ENCODE peak calls at places on chromosome X, in eight cellular contexts. One of them, this sample, is unnamed.
A peak's percentile ranks its signal among the peaks of the same experiment; 100 is the strongest.

GRCh38 chrX:10512258-10512657 is 108.1 kb downstream of the MID1 start:
- DNase-seq in body of pancreas: no peak
- DNase-seq in lower leg skin: no peak
- DNase-seq in skeletal muscle cell: no peak
- DNase-seq in fibroblast of lung: peak; percentile 82
- DNase-seq in heart right ventricle: no peak
- DNase-seq in GM23248: no peak
- DNase-seq in small intestine: no peak
- DNase-seq in this sample: no peak

GRCh38 chrX:131617182-131617581 is 73.3 kb downstream of the OR13H1 start:
- DNase-seq in small intestine: no peak
- DNase-seq in body of pancreas: no peak
- DNase-seq in skeletal muscle cell: peak; percentile 69
- DNase-seq in heart right ventricle: no peak
- DNase-seq in lower leg skin: no peak
- DNase-seq in GM23248: peak; percentile 33
- DNase-seq in fibroblast of lung: peak; percentile 93
- DNase-seq in this sample: peak; percentile 71

GRCh38 chrX:39726810-39727209 is 370.9 kb downstream of the BCOR start:
- DNase-seq in heart right ventricle: peak; percentile 36
- DNase-seq in small intestine: no peak
- DNase-seq in body of pancreas: no peak
- DNase-seq in skeletal muscle cell: peak; percentile 39
- DNase-seq in lower leg skin: peak; percentile 83
- DNase-seq in GM23248: peak; percentile 74
- DNase-seq in fibroblast of lung: peak; percentile 73
- DNase-seq in this sample: peak; percentile 88

GRCh38 chrX:40096395-40097091 is 1.2 kb downstream of the BCOR start:
- DNase-seq in body of pancreas: peak; percentile 60
- DNase-seq in small intestine: no peak
- DNase-seq in fibroblast of lung: no peak
- DNase-seq in heart right ventricle: peak; percentile 52
- DNase-seq in skeletal muscle cell: no peak
- DNase-seq in lower leg skin: peak; percentile 90
- DNase-seq in GM23248: peak; percentile 64
- DNase-seq in this sample: peak; percentile 27

GRCh38 chrX:20265726-20266681 is 705 bp downstream of the RPS6KA3 start:
- DNase-seq in heart right ventricle: peak; percentile 9
- DNase-seq in small intestine: peak; percentile 12
- DNase-seq in body of pancreas: peak; percentile 15
- DNase-seq in lower leg skin: peak; percentile 85
- DNase-seq in skeletal muscle cell: no peak
- DNase-seq in GM23248: peak; percentile 67
- DNase-seq in fibroblast of lung: peak; percentile 17
- DNase-seq in this sample: peak; percentile 49

GRCh38 chrX:17860179-17860780 is 818 bp downstream of the RAI2 start:
- DNase-seq in GM23248: peak; percentile 19
- DNase-seq in skeletal muscle cell: no peak
- DNase-seq in body of pancreas: no peak
- DNase-seq in fibroblast of lung: peak; percentile 1
- DNase-seq in small intestine: no peak
- DNase-seq in heart right ventricle: no peak
- DNase-seq in lower leg skin: no peak
- DNase-seq in this sample: peak; percentile 2

GRCh38 chrX:2708016-2708415 is 16.9 kb downstream of the CD99 start:
- DNase-seq in GM23248: peak; percentile 39
- DNase-seq in lower leg skin: no peak
- DNase-seq in skeletal muscle cell: no peak
- DNase-seq in fibroblast of lung: no peak
- DNase-seq in body of pancreas: no peak
- DNase-seq in heart right ventricle: no peak
- DNase-seq in small intestine: no peak
- DNase-seq in this sample: no peak

GRCh38 chrX:21375795-21376069 is 1.5 kb downstream of the CNKSR2 start:
- DNase-seq in body of pancreas: no peak
- DNase-seq in skeletal muscle cell: no peak
- DNase-seq in small intestine: no peak
- DNase-seq in GM23248: no peak
- DNase-seq in lower leg skin: no peak
- DNase-seq in fibroblast of lung: no peak
- DNase-seq in heart right ventricle: no peak
- DNase-seq in this sample: peak; percentile 16

GRCh38 chrX:45756562-45756961 is 555.9 kb upstream of the DIPK2B start:
- DNase-seq in fibroblast of lung: peak; percentile 43
- DNase-seq in heart right ventricle: no peak
- DNase-seq in body of pancreas: no peak
- DNase-seq in GM23248: no peak
- DNase-seq in lower leg skin: no peak
- DNase-seq in skeletal muscle cell: no peak
- DNase-seq in small intestine: no peak
- DNase-seq in this sample: no peak

GRCh38 chrX:132094169-132094568 is 33.7 kb downstream of the FRMD7 start:
- DNase-seq in GM23248: peak; percentile 37
- DNase-seq in heart right ventricle: no peak
- DNase-seq in body of pancreas: no peak
- DNase-seq in skeletal muscle cell: peak; percentile 22
- DNase-seq in small intestine: no peak
- DNase-seq in fibroblast of lung: peak; percentile 61
- DNase-seq in lower leg skin: no peak
- DNase-seq in this sample: no peak

GRCh38 chrX:21374163-21374993 is at the start of gene CNKSR2:
- DNase-seq in heart right ventricle: no peak
- DNase-seq in skeletal muscle cell: no peak
- DNase-seq in small intestine: peak; percentile 0
- DNase-seq in GM23248: peak; percentile 50
- DNase-seq in body of pancreas: peak; percentile 72
- DNase-seq in lower leg skin: no peak
- DNase-seq in fibroblast of lung: peak; percentile 30
- DNase-seq in this sample: peak; percentile 89

GRCh38 chrX:153494061-153494460 is 719 bp upstream of the BGN start:
- DNase-seq in lower leg skin: no peak
- DNase-seq in body of pancreas: no peak
- DNase-seq in skeletal muscle cell: no peak
- DNase-seq in fibroblast of lung: peak; percentile 26
- DNase-seq in heart right ventricle: no peak
- DNase-seq in small intestine: no peak
- DNase-seq in GM23248: peak; percentile 51
- DNase-seq in this sample: no peak
- H3K4me3 ChIP-seq in lower leg skin: no peak overlapping the region
- H3K4me3 ChIP-seq in body of pancreas: no peak overlapping the region
- H3K4me3 ChIP-seq in skeletal muscle cell: peak overlapping the region; percentile 28
- H3K4me3 ChIP-seq in fibroblast of lung: peak overlapping the region; percentile 37
- H3K4me3 ChIP-seq in heart right ventricle: no peak overlapping the region
- H3K4me3 ChIP-seq in small intestine: no peak overlapping the region
- H3K4me3 ChIP-seq in GM23248: peak overlapping the region; percentile 56
- H3K4me3 ChIP-seq in this sample: no peak overlapping the region

DNA sequence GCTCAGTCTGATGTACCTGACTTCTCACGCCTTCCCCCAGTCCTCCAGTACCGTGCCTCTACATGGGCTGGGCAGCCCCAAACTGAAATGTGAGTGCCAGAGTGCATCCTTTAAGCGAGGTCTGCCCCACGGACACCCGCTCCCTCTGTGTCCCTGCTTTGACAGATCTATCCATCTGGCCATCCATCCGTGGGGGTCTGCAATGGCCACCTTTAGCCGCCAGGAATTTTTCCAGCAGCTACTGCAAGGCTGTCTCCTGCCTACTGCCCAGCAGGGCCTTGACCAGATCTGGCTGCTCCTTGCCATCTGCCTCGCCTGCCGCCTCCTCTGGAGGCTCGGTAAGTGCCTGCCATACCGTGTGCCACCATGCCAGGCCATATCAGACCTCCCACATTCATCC is 827 bp downstream of the PORCN start:
- DNase-seq in lower leg skin: no peak
- DNase-seq in heart right ventricle: no peak
- DNase-seq in GM23248: peak; percentile 23
- DNase-seq in fibroblast of lung: no peak
- DNase-seq in small intestine: no peak
- DNase-seq in skeletal muscle cell: no peak
- DNase-seq in body of pancreas: no peak
- DNase-seq in this sample: no peak
- H3K4me3 ChIP-seq in lower leg skin: no peak overlapping the region
- H3K4me3 ChIP-seq in heart right ventricle: peak overlapping the region; percentile 72
- H3K4me3 ChIP-seq in GM23248: peak overlapping the region; percentile 91
- H3K4me3 ChIP-seq in fibroblast of lung: peak overlapping the region; percentile 74
- H3K4me3 ChIP-seq in small intestine: no peak overlapping the region
- H3K4me3 ChIP-seq in skeletal muscle cell: peak overlapping the region; percentile 69
- H3K4me3 ChIP-seq in body of pancreas: no peak overlapping the region
- H3K4me3 ChIP-seq in this sample: peak overlapping the region; percentile 74

GRCh38 chrX:54639018-54639345 is 109.0 kb downstream of the GNL3L start:
- DNase-seq in body of pancreas: no peak
- DNase-seq in skeletal muscle cell: no peak
- DNase-seq in heart right ventricle: no peak
- DNase-seq in lower leg skin: no peak
- DNase-seq in small intestine: no peak
- DNase-seq in GM23248: peak; percentile 0
- DNase-seq in fibroblast of lung: no peak
- DNase-seq in this sample: no peak

GRCh38 chrX:54641530-54641929 is 111.5 kb downstream of the GNL3L start:
- DNase-seq in lower leg skin: no peak
- DNase-seq in GM23248: no peak
- DNase-seq in skeletal muscle cell: no peak
- DNase-seq in fibroblast of lung: peak; percentile 1
- DNase-seq in body of pancreas: no peak
- DNase-seq in small intestine: no peak
- DNase-seq in heart right ventricle: no peak
- DNase-seq in this sample: peak; percentile 20

GRCh38 chrX:54639346-54640102 is 109.5 kb downstream of the GNL3L start:
- DNase-seq in small intestine: peak; percentile 94
- DNase-seq in heart right ventricle: peak; percentile 95
- DNase-seq in skeletal muscle cell: peak; percentile 93
- DNase-seq in body of pancreas: peak; percentile 97
- DNase-seq in fibroblast of lung: peak; percentile 95
- DNase-seq in GM23248: peak; percentile 97
- DNase-seq in lower leg skin: peak; percentile 98
- DNase-seq in this sample: peak; percentile 92

GRCh38 chrX:54640721-54641120 is 110.7 kb downstream of the GNL3L start:
- DNase-seq in skeletal muscle cell: peak; percentile 62
- DNase-seq in heart right ventricle: no peak
- DNase-seq in fibroblast of lung: no peak
- DNase-seq in small intestine: no peak
- DNase-seq in body of pancreas: no peak
- DNase-seq in GM23248: peak; percentile 5
- DNase-seq in lower leg skin: no peak
- DNase-seq in this sample: peak; percentile 86

GRCh38 chrX:54640103-54640428 is 110.0 kb downstream of the GNL3L start:
- DNase-seq in lower leg skin: no peak
- DNase-seq in body of pancreas: no peak
- DNase-seq in GM23248: no peak
- DNase-seq in heart right ventricle: no peak
- DNase-seq in small intestine: no peak
- DNase-seq in skeletal muscle cell: no peak
- DNase-seq in fibroblast of lung: no peak
- DNase-seq in this sample: no peak
- H3K4me3 ChIP-seq in lower leg skin: no peak overlapping the region
- H3K4me3 ChIP-seq in body of pancreas: no peak overlapping the region
- H3K4me3 ChIP-seq in GM23248: peak overlapping the region; percentile 69
- H3K4me3 ChIP-seq in heart right ventricle: peak overlapping the region; percentile 23
- H3K4me3 ChIP-seq in small intestine: peak overlapping the region; percentile 33
- H3K4me3 ChIP-seq in skeletal muscle cell: peak overlapping the region; percentile 30
- H3K4me3 ChIP-seq in fibroblast of lung: peak overlapping the region; percentile 31
- H3K4me3 ChIP-seq in this sample: peak overlapping the region; percentile 66

GRCh38 chrX:49061916-49062315 is 3.1 kb downstream of the CCDC120 start:
- DNase-seq in small intestine: no peak
- DNase-seq in lower leg skin: no peak
- DNase-seq in GM23248: no peak
- DNase-seq in heart right ventricle: no peak
- DNase-seq in body of pancreas: no peak
- DNase-seq in fibroblast of lung: no peak
- DNase-seq in skeletal muscle cell: no peak
- DNase-seq in this sample: no peak

GRCh38 chrX:49060914-49061313 is 2.1 kb downstream of the CCDC120 start:
- DNase-seq in small intestine: peak; percentile 49
- DNase-seq in fibroblast of lung: no peak
- DNase-seq in heart right ventricle: no peak
- DNase-seq in lower leg skin: no peak
- DNase-seq in body of pancreas: no peak
- DNase-seq in GM23248: no peak
- DNase-seq in skeletal muscle cell: no peak
- DNase-seq in this sample: no peak

GRCh38 chrX:49058794-49059193 is at the start of gene CCDC120:
- DNase-seq in skeletal muscle cell: no peak
- DNase-seq in small intestine: peak; percentile 66
- DNase-seq in fibroblast of lung: no peak
- DNase-seq in body of pancreas: peak; percentile 65
- DNase-seq in lower leg skin: no peak
- DNase-seq in GM23248: no peak
- DNase-seq in heart right ventricle: no peak
- DNase-seq in this sample: no peak

GRCh38 chrX:49061490-49061889 is 2.7 kb downstream of the CCDC120 start:
- DNase-seq in skeletal muscle cell: no peak
- DNase-seq in GM23248: no peak
- DNase-seq in body of pancreas: no peak
- DNase-seq in fibroblast of lung: no peak
- DNase-seq in lower leg skin: no peak
- DNase-seq in small intestine: no peak
- DNase-seq in heart right ventricle: no peak
- DNase-seq in this sample: no peak

DNA sequence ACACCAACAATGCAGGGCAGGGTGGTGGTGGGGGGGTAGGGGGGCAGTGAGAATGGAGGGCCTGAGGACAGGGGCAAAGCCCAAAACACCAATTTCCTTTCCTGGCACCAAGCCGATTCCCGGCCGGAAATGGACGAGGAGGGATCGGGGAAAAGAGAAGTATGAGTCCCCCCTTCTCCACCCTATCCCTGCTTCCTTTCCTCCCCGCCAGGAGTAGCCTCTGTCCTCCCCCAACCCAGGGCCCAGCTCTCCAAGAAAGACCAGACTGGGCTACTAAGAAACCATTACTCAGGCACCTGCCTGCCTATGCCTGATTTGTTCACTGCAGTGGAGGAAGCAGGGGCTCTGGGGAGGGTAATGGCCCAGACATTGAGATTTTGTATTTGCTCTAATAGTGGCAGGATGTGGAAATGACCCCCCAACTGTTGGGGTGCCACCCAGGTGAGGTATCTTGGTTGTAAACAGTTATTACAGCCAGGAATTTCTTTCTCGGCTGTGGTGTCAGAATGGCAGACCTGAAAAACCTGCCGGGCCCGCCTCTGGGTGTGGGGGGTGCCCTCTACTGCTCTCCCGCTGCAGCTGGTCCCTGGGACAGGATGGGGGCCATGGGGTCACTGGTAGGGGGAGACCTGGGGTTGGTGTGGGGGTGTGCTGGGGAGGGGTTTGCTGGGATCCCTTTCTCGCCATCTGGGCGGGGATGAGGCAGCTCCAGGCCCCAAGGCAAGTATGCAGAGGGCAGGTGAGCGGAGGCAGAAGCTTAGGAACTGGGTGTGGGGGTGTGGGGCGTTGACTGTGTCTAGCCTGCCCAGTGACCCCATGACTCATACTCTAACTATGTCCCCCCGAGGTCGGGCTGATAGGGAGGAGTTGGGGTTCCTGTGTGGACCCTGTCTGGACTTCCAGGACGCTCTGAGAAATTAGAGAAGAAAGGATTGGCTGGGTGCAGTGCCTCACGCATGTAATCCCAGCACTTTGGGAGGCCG is 701 bp downstream of the CCDC120 start:
- DNase-seq in GM23248: no peak
- DNase-seq in heart right ventricle: no peak
- DNase-seq in lower leg skin: no peak
- DNase-seq in body of pancreas: peak; percentile 16
- DNase-seq in small intestine: peak; percentile 70
- DNase-seq in skeletal muscle cell: no peak
- DNase-seq in fibroblast of lung: no peak
- DNase-seq in this sample: no peak
- H3K4me3 ChIP-seq in GM23248: no peak overlapping the region
- H3K4me3 ChIP-seq in heart right ventricle: no peak overlapping the region
- H3K4me3 ChIP-seq in lower leg skin: peak overlapping the region; percentile 6
- H3K4me3 ChIP-seq in body of pancreas: no peak overlapping the region
- H3K4me3 ChIP-seq in small intestine: peak overlapping the region; percentile 59
- H3K4me3 ChIP-seq in skeletal muscle cell: no peak overlapping the region
- H3K4me3 ChIP-seq in fibroblast of lung: no peak overlapping the region
- H3K4me3 ChIP-seq in this sample: no peak overlapping the region

This sample was measured in SJCRH30.